ENCODE peak calls at places on chromosome 17, in nine cellular contexts. P is IMR-90, O is heart left ventricle, C is suprapubic skin, Q is A549, Y is prostate gland, R is ovary, E is uterus, K is body of pancreas. N is an unnamed sample.

GRCh38 chr17:31596382-31597323 is 205.2 kb downstream of the RAB11FIP4 start:
- DNase-seq in P (peak), O (peak), C (peak), Q (peak), Y (no peak), R (no peak), E (peak), K (peak), N (no peak)

GRCh38 chr17:28985950-28986713 is 19.7 kb downstream of the SEZ6 start:
- DNase-seq in P (no peak), O (no peak), C (no peak), Q (no peak), Y (no peak), R (no peak), E (no peak), K (no peak), N (no peak)

GRCh38 chr17:6323626-6324356 is 111.1 kb downstream of the AIPL1 start:
- DNase-seq in P (no peak), O (peak), C (no peak), Q (no peak), Y (no peak), R (no peak), E (peak), K (peak), N (no peak)

GRCh38 chr17:13306310-13306962 is 288.6 kb upstream of the ELAC2 start:
- DNase-seq in P (peak), O (no peak), C (no peak), Q (peak), Y (no peak), R (no peak), E (no peak), K (peak), N (no peak)

GRCh38 chr17:19296786-19297778 is 59.9 kb downstream of the EPN2 start:
- DNase-seq in P (no peak), O (no peak), C (no peak), Q (no peak), Y (no peak), R (no peak), E (no peak), K (no peak), N (no peak)

GRCh38 chr17:27771576-27771975 is 28.8 kb downstream of the NOS2 start:
- DNase-seq in P (no peak), O (no peak), C (no peak), Q (no peak), Y (no peak), R (no peak), E (no peak), K (no peak), N (no peak)

GRCh38 chr17:74852237-74853047 is 7.2 kb downstream of the GRIN2C start:
- DNase-seq in P (no peak), O (no peak), C (no peak), Q (no peak), Y (no peak), R (no peak), E (no peak), K (peak), N (no peak)

GRCh38 chr17:27577124-27577761 is 53.7 kb upstream of the LGALS9 start:
- DNase-seq in P (peak), O (no peak), C (no peak), Q (no peak), Y (no peak), R (no peak), E (no peak), K (peak), N (no peak)

GRCh38 chr17:34895388-34895787 is 65.9 kb downstream of the CCT6B start:
- DNase-seq in P (no peak), O (no peak), C (no peak), Q (no peak), Y (no peak), R (no peak), E (no peak), K (no peak), N (no peak)

GRCh38 chr17:77840576-77841160 is 117.8 kb upstream of the TNRC6C start:
- DNase-seq in P (no peak), O (no peak), C (no peak), Q (no peak), Y (no peak), R (no peak), E (no peak), K (no peak), N (no peak)

GRCh38 chr17:77771145-77771544 is 187.4 kb upstream of the TNRC6C start:
- DNase-seq in P (no peak), O (no peak), C (no peak), Q (no peak), Y (no peak), R (no peak), E (no peak), K (no peak), N (no peak)

GRCh38 chr17:21463204-21463661 is 87.1 kb downstream of the KCNJ12 start:
- DNase-seq in P (no peak), O (no peak), C (no peak), Q (no peak), Y (no peak), R (no peak), E (no peak), K (no peak), N (no peak)

GRCh38 chr17:81160306-81160705 is 5.0 kb upstream of the PVALEF start:
- DNase-seq in P (no peak), O (peak), C (no peak), Q (no peak), Y (no peak), R (peak), E (peak), K (peak), N (no peak)

GRCh38 chr17:6712854-6713129 is 377 bp downstream of the SLC13A5 start:
- DNase-seq in P (no peak), O (no peak), C (no peak), Q (no peak), Y (no peak), R (no peak), E (no peak), K (no peak), N (no peak)

GRCh38 chr17:40663252-40663651 is 1.7 kb downstream of the KRT222 start:
- DNase-seq in P (no peak), O (no peak), C (no peak), Q (no peak), Y (no peak), R (no peak), E (no peak), K (no peak), N (no peak)

GRCh38 chr17:54744750-54745149 is 155.9 kb upstream of the TOM1L1 start:
- DNase-seq in P (no peak), O (no peak), C (no peak), Q (no peak), Y (no peak), R (no peak), E (no peak), K (no peak), N (no peak)

GRCh38 chr17:5718751-5719150 is 134.4 kb upstream of the NLRP1 start:
- DNase-seq in P (no peak), O (no peak), C (no peak), Q (no peak), Y (no peak), R (no peak), E (no peak), K (no peak), N (no peak)

GRCh38 chr17:15048933-15049539 is 216.1 kb downstream of the PMP22 start:
- DNase-seq in P (no peak), O (no peak), C (no peak), Q (no peak), Y (no peak), R (no peak), E (no peak), K (no peak), N (no peak)

GRCh38 chr17:54256530-54256929 is 433.8 kb downstream of the KIF2B start:
- DNase-seq in P (no peak), O (no peak), C (no peak), Q (no peak), Y (no peak), R (no peak), E (no peak), K (no peak), N (no peak)

GRCh38 chr17:9175700-9176467 is 154.6 kb downstream of the NTN1 start:
- DNase-seq in P (no peak), O (no peak), C (no peak), Q (no peak), Y (peak), R (no peak), E (no peak), K (no peak), N (peak)

GRCh38 chr17:74737299-74738050 is 419 bp downstream of the RAB37 start:
- DNase-seq in P (no peak), O (no peak), C (no peak), Q (peak), Y (no peak), R (peak), E (no peak), K (no peak), N (no peak)

GRCh38 chr17:6422654-6423241 is 12.2 kb downstream of the AIPL1 start:
- DNase-seq in P (no peak), O (no peak), C (no peak), Q (no peak), Y (no peak), R (no peak), E (no peak), K (no peak), N (no peak)

GRCh38 chr17:31738488-31738887 is 120.6 kb downstream of the COPRS start:
- DNase-seq in P (no peak), O (peak), C (no peak), Q (no peak), Y (no peak), R (no peak), E (no peak), K (no peak), N (no peak)

GRCh38 chr17:70037498-70037897 is 37.5 kb upstream of the KCNJ16 start:
- DNase-seq in P (no peak), O (no peak), C (no peak), Q (no peak), Y (no peak), R (no peak), E (no peak), K (no peak), N (no peak)

GRCh38 chr17:60586288-60586974 is 13.6 kb upstream of the PPM1D start:
- DNase-seq in P (peak), O (no peak), C (no peak), Q (no peak), Y (no peak), R (no peak), E (no peak), K (peak), N (no peak)

GRCh38 chr17:70298929-70299529 is 129.7 kb downstream of the KCNJ2 start:
- DNase-seq in P (no peak), O (no peak), C (no peak), Q (no peak), Y (no peak), R (no peak), E (no peak), K (no peak), N (no peak)

GRCh38 chr17:164536-165235 is 16.8 kb downstream of the DOC2B start:
- DNase-seq in P (peak), O (peak), C (no peak), Q (peak), Y (no peak), R (peak), E (no peak), K (no peak), N (peak)

GRCh38 chr17:29176500-29177351 is 3.5 kb downstream of the MYO18A start:
- DNase-seq in P (peak), O (no peak), C (no peak), Q (peak), Y (peak), R (peak), E (peak), K (peak), N (peak)

GRCh38 chr17:77311371-77311981 is 170.7 kb downstream of the SEC14L1 start:
- DNase-seq in P (no peak), O (no peak), C (no peak), Q (no peak), Y (no peak), R (no peak), E (no peak), K (no peak), N (no peak)

GRCh38 chr17:72988451-72988850 is 104.0 kb downstream of the SLC39A11 start:
- DNase-seq in P (no peak), O (no peak), C (no peak), Q (no peak), Y (no peak), R (no peak), E (no peak), K (no peak), N (no peak)

GRCh38 chr17:51365090-51365489 is 104.7 kb downstream of the UTP18 start:
- DNase-seq in P (no peak), O (no peak), C (no peak), Q (no peak), Y (no peak), R (no peak), E (no peak), K (no peak), N (no peak)

GRCh38 chr17:65177901-65178300 is 40.7 kb downstream of the RGS9 start:
- DNase-seq in P (peak), O (no peak), C (no peak), Q (no peak), Y (no peak), R (no peak), E (no peak), K (no peak), N (no peak)

GRCh38 chr17:67124469-67125148 is 80.3 kb downstream of the CACNG1 start:
- DNase-seq in P (no peak), O (no peak), C (no peak), Q (no peak), Y (no peak), R (no peak), E (no peak), K (no peak), N (no peak)

GRCh38 chr17:31674305-31674704 is 184.7 kb downstream of the COPRS start:
- DNase-seq in P (peak), O (no peak), C (peak), Q (no peak), Y (no peak), R (no peak), E (no peak), K (no peak), N (no peak)

GRCh38 chr17:50043290-50044148 is 12.4 kb upstream of the ITGA3 start:
- DNase-seq in P (no peak), O (no peak), C (no peak), Q (no peak), Y (no peak), R (no peak), E (peak), K (peak), N (peak)

GRCh38 chr17:76240461-76241204 is at the start of gene RNF157:
- DNase-seq in P (peak), O (peak), C (no peak), Q (peak), Y (peak), R (peak), E (peak), K (peak), N (peak)

GRCh38 chr17:44191941-44192496 is 5.2 kb downstream of the TMUB2 start:
- DNase-seq in P (no peak), O (no peak), C (no peak), Q (no peak), Y (no peak), R (no peak), E (no peak), K (no peak), N (no peak)
- TF ChIP-seq POLR2A in P (no peak), O (no peak), C (no peak), Q (no peak), Y (peak), R (no peak), E (no peak), K (no peak), N (no peak)

DNA sequence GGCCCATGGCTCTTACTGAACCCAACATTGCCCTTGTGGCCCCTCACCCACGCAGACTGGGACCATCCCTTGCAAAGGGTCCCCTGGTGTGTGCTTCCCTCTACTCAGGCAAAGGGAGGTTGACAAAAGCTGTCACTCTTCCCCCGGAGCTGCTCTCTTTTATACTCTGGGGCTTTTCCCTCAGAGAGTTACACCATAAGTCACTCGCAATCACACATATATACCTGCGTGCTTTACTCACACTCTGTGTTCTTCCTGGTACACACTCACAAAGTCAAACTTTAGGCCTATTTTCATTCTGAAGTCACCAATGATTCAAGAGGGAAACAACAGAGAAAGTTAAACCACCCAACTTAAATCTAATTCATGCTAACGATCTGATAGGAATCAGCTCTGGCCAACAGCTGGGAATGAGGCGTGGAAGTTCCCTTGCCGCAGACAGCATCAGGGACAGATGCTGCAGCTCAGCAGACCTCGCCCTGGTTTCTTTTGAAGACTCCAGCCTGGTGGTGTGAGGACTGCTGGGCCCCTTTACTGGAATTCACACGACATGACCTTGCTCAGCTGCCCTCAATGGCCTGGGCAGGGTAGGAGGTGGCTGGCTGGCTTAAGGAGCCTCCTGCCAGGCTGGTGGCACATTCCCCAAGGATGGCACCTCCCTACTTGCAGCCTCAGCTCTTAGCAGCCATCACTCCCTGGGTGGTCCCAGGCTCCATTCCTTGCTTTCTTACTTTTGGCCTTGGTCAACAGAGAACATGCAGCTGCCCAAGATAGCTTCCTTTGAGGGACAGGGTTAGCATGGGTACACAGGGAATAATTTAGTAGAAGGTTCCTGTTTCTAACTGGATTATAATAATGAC is 27.3 kb downstream of the HIC1 start:
- DNase-seq in P (peak), O (no peak), C (no peak), Q (no peak), Y (no peak), R (no peak), E (no peak), K (no peak), N (no peak)
- H3K27ac ChIP-seq in P (peak), O (peak), C (no peak), Q (no peak), Y (peak), R (peak), E (peak), K (no peak), N (peak)

DNA sequence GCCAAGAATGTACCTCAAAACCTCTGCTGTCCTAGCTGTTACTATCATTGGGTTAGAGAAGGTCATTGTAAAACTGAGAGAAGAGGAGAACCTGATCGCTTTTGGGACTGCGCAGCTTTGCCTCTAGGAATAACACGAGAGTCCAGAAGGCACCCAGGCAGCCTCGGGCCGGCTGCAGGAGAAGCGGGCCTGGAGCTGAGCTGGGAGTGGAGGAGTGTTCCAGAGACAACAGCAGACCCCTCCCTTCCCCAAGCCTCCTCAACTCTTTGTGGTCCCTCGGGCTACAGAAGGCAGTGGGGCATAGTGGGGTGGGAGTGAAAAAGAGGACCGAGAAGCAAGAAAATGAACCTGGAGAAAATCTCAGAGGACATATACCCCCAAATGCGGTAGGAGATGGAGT is 13.1 kb upstream of the HOXB2 start:
- DNase-seq in P (no peak), O (no peak), C (no peak), Q (no peak), Y (no peak), R (no peak), E (no peak), K (no peak), N (no peak)
- H3K4me3 ChIP-seq in P (no peak), O (no peak), C (peak), Q (no peak), Y (no peak), R (no peak), E (no peak), K (no peak), N (no peak)

DNA sequence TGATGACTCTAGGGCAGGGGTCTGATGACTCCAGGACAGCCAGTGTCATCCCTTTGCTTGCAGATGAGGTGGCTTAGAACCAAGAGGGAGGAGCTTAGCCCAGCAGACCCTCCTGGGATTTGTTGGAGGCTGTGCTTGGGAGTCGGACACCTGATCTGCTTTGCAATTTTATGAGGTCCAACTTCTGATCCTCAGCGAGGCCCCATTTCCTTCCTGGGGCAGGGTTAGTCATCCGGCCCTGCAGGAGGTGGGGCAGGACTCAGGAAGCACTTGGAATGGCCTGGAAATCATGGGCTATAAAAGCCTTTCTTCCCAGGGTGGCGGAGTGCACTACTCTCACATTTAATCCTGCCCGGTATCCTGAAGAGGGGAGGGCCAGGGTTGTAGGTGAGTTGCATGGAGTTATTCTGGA is 168.5 kb downstream of the MSI2 start:
- DNase-seq in P (peak), O (no peak), C (no peak), Q (no peak), Y (no peak), R (no peak), E (no peak), K (no peak), N (no peak)
- TF ChIP-seq POLR2A in P (no peak), O (no peak), C (no peak), Q (no peak), Y (no peak), R (no peak), E (no peak), K (no peak), N (no peak)

DNA sequence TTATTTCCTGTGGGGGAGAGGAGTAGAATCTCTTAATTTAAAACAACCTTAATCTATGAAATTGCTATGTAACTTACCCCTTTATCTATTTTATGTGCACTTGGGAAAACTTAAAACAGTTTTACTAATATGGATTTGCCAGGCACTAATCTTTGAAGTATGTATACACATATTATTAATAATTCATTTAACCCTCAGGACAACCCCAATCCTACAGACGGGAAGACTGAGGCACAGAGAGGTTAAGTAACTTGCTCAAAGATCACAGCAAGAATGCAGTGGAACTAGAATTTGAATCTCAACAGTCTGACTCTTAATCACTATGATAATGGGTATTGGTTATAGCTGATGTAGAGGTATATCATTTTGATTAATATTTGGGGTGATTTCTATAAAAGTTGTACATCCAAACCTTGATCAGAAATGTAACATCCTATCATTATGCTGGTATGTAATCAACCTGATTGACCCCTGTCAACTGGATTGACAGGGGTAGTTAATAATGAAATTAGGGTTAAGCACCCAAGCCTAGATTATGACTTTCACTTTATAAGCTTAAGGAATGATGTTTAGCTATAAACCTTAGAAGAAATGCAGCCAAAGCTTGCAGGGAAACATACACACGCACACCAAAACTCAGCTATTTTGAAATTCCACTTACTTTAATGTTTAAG is 1.6 kb downstream of the MYO1D start:
- DNase-seq in P (no peak), O (no peak), C (no peak), Q (no peak), Y (no peak), R (no peak), E (no peak), K (no peak), N (no peak)
- H3K27ac ChIP-seq in P (no peak), O (peak), C (peak), Q (no peak), Y (peak), R (no peak), E (peak), K (peak), N (no peak)